ENCODE peak calls at places on chromosomes 3 and 15, in six cellular contexts. One of them, this sample, is unnamed.

GRCh38 chr15:75201609-75202250 is at the start of gene C15orf39:
- DNase-seq in mesendoderm: peak; percentile 72
- DNase-seq in neuronal stem cell: peak; percentile 74
- DNase-seq in IMR-90: peak; percentile 52
- DNase-seq in H1: peak; percentile 89
- DNase-seq in trophoblast cell: peak; percentile 90
- DNase-seq in this sample: peak; percentile 74

GRCh38 chr3:76610150-76610549 is 429.7 kb upstream of the ROBO2 start:
- DNase-seq in mesendoderm: no peak
- DNase-seq in neuronal stem cell: no peak
- DNase-seq in IMR-90: no peak
- DNase-seq in H1: no peak
- DNase-seq in trophoblast cell: no peak
- DNase-seq in this sample: no peak

GRCh38 chr3:70312336-70312735 is at the start of gene MDFIC2:
- DNase-seq in mesendoderm: peak; percentile 10
- DNase-seq in neuronal stem cell: no peak
- DNase-seq in IMR-90: no peak
- DNase-seq in H1: peak; percentile 48
- DNase-seq in trophoblast cell: no peak
- DNase-seq in this sample: no peak

GRCh38 chr3:73448761-73449290 is 175.9 kb downstream of the PDZRN3 start:
- DNase-seq in mesendoderm: no peak
- DNase-seq in neuronal stem cell: no peak
- DNase-seq in IMR-90: no peak
- DNase-seq in H1: no peak
- DNase-seq in trophoblast cell: no peak
- DNase-seq in this sample: no peak

GRCh38 chr3:151721294-151721693 is 12.4 kb upstream of the AADACL2 start:
- DNase-seq in mesendoderm: no peak
- DNase-seq in neuronal stem cell: no peak
- DNase-seq in IMR-90: no peak
- DNase-seq in H1: no peak
- DNase-seq in trophoblast cell: no peak
- DNase-seq in this sample: no peak

GRCh38 chr15:49645937-49646336 is 25.1 kb downstream of the DTWD1 start:
- DNase-seq in mesendoderm: no peak
- DNase-seq in neuronal stem cell: no peak
- DNase-seq in IMR-90: peak; percentile 81
- DNase-seq in H1: no peak
- DNase-seq in trophoblast cell: peak; percentile 36
- DNase-seq in this sample: peak; percentile 35

GRCh38 chr3:124654470-124654845 is 75.8 kb upstream of the UMPS start:
- DNase-seq in mesendoderm: no peak
- DNase-seq in neuronal stem cell: no peak
- DNase-seq in IMR-90: no peak
- DNase-seq in H1: no peak
- DNase-seq in trophoblast cell: no peak
- DNase-seq in this sample: no peak

GRCh38 chr3:188554404-188554803 is 400.4 kb downstream of the LPP start:
- DNase-seq in mesendoderm: no peak
- DNase-seq in neuronal stem cell: no peak
- DNase-seq in IMR-90: peak; percentile 76
- DNase-seq in H1: no peak
- DNase-seq in trophoblast cell: no peak
- DNase-seq in this sample: no peak

GRCh38 chr15:63042879-63043340 is 363 bp downstream of the TPM1 start:
- DNase-seq in mesendoderm: peak; percentile 37
- DNase-seq in neuronal stem cell: no peak
- DNase-seq in IMR-90: no peak
- DNase-seq in H1: no peak
- DNase-seq in trophoblast cell: no peak
- DNase-seq in this sample: no peak

GRCh38 chr3:100189444-100189964 is 71.3 kb upstream of the TBC1D23 start:
- DNase-seq in mesendoderm: no peak
- DNase-seq in neuronal stem cell: no peak
- DNase-seq in IMR-90: no peak
- DNase-seq in H1: no peak
- DNase-seq in trophoblast cell: no peak
- DNase-seq in this sample: no peak

GRCh38 chr3:11600501-11601282 is 43.0 kb downstream of the VGLL4 start:
- DNase-seq in mesendoderm: peak; percentile 99
- DNase-seq in neuronal stem cell: peak; percentile 78
- DNase-seq in IMR-90: peak; percentile 100
- DNase-seq in H1: no peak
- DNase-seq in trophoblast cell: peak; percentile 100
- DNase-seq in this sample: peak; percentile 99

GRCh38 chr3:16415911-16416310 is 97.6 kb downstream of the RFTN1 start:
- DNase-seq in mesendoderm: no peak
- DNase-seq in neuronal stem cell: no peak
- DNase-seq in IMR-90: no peak
- DNase-seq in H1: no peak
- DNase-seq in trophoblast cell: no peak
- DNase-seq in this sample: no peak

GRCh38 chr3:124383051-124383450 is 347.2 kb upstream of the UMPS start:
- DNase-seq in mesendoderm: peak; percentile 67
- DNase-seq in neuronal stem cell: no peak
- DNase-seq in IMR-90: no peak
- DNase-seq in H1: no peak
- DNase-seq in trophoblast cell: peak; percentile 66
- DNase-seq in this sample: peak; percentile 6

GRCh38 chr15:83106994-83107840 is at the start of gene TM6SF1:
- DNase-seq in mesendoderm: peak; percentile 48
- DNase-seq in neuronal stem cell: no peak
- DNase-seq in IMR-90: no peak
- DNase-seq in H1: peak; percentile 63
- DNase-seq in trophoblast cell: peak; percentile 14
- DNase-seq in this sample: no peak

GRCh38 chr3:464255-464654 is 267.7 kb downstream of the CHL1 start:
- DNase-seq in mesendoderm: peak; percentile 13
- DNase-seq in neuronal stem cell: no peak
- DNase-seq in IMR-90: no peak
- DNase-seq in H1: no peak
- DNase-seq in trophoblast cell: no peak
- DNase-seq in this sample: no peak

GRCh38 chr3:17632401-17633100 is 109.9 kb downstream of the TBC1D5 start:
- DNase-seq in mesendoderm: no peak
- DNase-seq in neuronal stem cell: no peak
- DNase-seq in IMR-90: peak; percentile 83
- DNase-seq in H1: no peak
- DNase-seq in trophoblast cell: no peak
- DNase-seq in this sample: peak; percentile 75

GRCh38 chr15:39502048-39502447 is 78.8 kb upstream of the THBS1 start:
- DNase-seq in mesendoderm: no peak
- DNase-seq in neuronal stem cell: no peak
- DNase-seq in IMR-90: no peak
- DNase-seq in H1: no peak
- DNase-seq in trophoblast cell: peak; percentile 65
- DNase-seq in this sample: no peak

GRCh38 chr15:44081223-44082013 is 113.7 kb downstream of the FRMD5 start:
- DNase-seq in mesendoderm: no peak
- DNase-seq in neuronal stem cell: no peak
- DNase-seq in IMR-90: peak; percentile 92
- DNase-seq in H1: no peak
- DNase-seq in trophoblast cell: no peak
- DNase-seq in this sample: no peak

GRCh38 chr15:38169982-38170381 is 82.7 kb upstream of the SPRED1 start:
- DNase-seq in mesendoderm: no peak
- DNase-seq in neuronal stem cell: no peak
- DNase-seq in IMR-90: peak; percentile 16
- DNase-seq in H1: no peak
- DNase-seq in trophoblast cell: no peak
- DNase-seq in this sample: peak; percentile 56

GRCh38 chr3:179071161-179071568 is 444 bp downstream of the ZMAT3 start:
- DNase-seq in mesendoderm: peak; percentile 33
- DNase-seq in neuronal stem cell: no peak
- DNase-seq in IMR-90: peak; percentile 67
- DNase-seq in H1: no peak
- DNase-seq in trophoblast cell: peak; percentile 84
- DNase-seq in this sample: peak; percentile 82

GRCh38 chr3:151169262-151169661 is 33.8 kb downstream of the GPR171 start:
- DNase-seq in mesendoderm: no peak
- DNase-seq in neuronal stem cell: no peak
- DNase-seq in IMR-90: peak; percentile 4
- DNase-seq in H1: no peak
- DNase-seq in trophoblast cell: peak; percentile 68
- DNase-seq in this sample: peak; percentile 13

GRCh38 chr3:128282392-128283196 is 129.3 kb downstream of the EEFSEC start:
- DNase-seq in mesendoderm: no peak
- DNase-seq in neuronal stem cell: no peak
- DNase-seq in IMR-90: peak; percentile 50
- DNase-seq in H1: peak; percentile 54
- DNase-seq in trophoblast cell: no peak
- DNase-seq in this sample: no peak
- H3K4me3 ChIP-seq in mesendoderm: no peak overlapping the region
- H3K4me3 ChIP-seq in neuronal stem cell: no peak overlapping the region
- H3K4me3 ChIP-seq in IMR-90: no peak overlapping the region
- H3K4me3 ChIP-seq in H1: no peak overlapping the region
- H3K4me3 ChIP-seq in trophoblast cell: no peak overlapping the region
- H3K4me3 ChIP-seq in this sample: no peak overlapping the region

GRCh38 chr15:78957416-78958093 is 12.7 kb upstream of the CTSH start:
- DNase-seq in mesendoderm: no peak
- DNase-seq in neuronal stem cell: no peak
- DNase-seq in IMR-90: no peak
- DNase-seq in H1: no peak
- DNase-seq in trophoblast cell: no peak
- DNase-seq in this sample: no peak
- H4K8ac ChIP-seq in mesendoderm: no peak overlapping the region
- H4K8ac ChIP-seq in neuronal stem cell: no peak overlapping the region
- H4K8ac ChIP-seq in IMR-90: no peak overlapping the region
- H4K8ac ChIP-seq in H1: no peak overlapping the region
- H4K8ac ChIP-seq in trophoblast cell: no peak overlapping the region
- H4K8ac ChIP-seq in this sample: no peak overlapping the region

DNA sequence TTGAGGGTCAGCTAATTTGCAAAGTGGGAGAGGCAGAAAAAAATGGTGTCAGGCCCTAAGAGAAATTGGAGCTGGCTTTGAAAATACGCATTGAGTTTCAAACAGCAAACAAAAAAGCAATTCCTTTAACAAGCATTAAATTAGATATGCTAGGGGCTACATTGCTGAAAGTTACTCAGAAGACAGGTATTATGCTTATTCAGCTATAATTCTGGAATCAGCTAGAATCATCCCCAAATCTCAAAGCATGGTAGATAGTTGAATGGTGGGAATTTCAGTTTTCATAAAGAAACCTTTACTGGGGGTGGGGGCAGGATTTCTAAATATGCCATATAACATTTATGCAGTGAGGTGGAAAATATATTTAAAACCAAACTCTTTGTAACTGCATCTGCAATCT is 50.5 kb downstream of the BHLHE40 start:
- DNase-seq in mesendoderm: no peak
- DNase-seq in neuronal stem cell: no peak
- DNase-seq in IMR-90: no peak
- DNase-seq in H1: no peak
- DNase-seq in trophoblast cell: no peak
- DNase-seq in this sample: no peak
- H3K79me1 ChIP-seq in mesendoderm: no peaks in the 10 kb centered on the region
- H3K79me1 ChIP-seq in neuronal stem cell: no peaks in the 10 kb centered on the region
- H3K79me1 ChIP-seq in IMR-90: no peaks in the 10 kb centered on the region
- H3K79me1 ChIP-seq in H1: no peaks in the 10 kb centered on the region
- H3K79me1 ChIP-seq in trophoblast cell: peaks cover 31% of the 10 kb centered on the region
- H3K79me1 ChIP-seq in this sample: no peaks in the 10 kb centered on the region

GRCh38 chr15:58520464-58520863 is 88.7 kb downstream of the LIPC start:
- DNase-seq in mesendoderm: no peak
- DNase-seq in neuronal stem cell: no peak
- DNase-seq in IMR-90: no peak
- DNase-seq in H1: no peak
- DNase-seq in trophoblast cell: no peak
- DNase-seq in this sample: no peak
- H3K4me3 ChIP-seq in mesendoderm: no peak overlapping the region
- H3K4me3 ChIP-seq in neuronal stem cell: no peak overlapping the region
- H3K4me3 ChIP-seq in IMR-90: no peak overlapping the region
- H3K4me3 ChIP-seq in H1: no peak overlapping the region
- H3K4me3 ChIP-seq in trophoblast cell: no peak overlapping the region
- H3K4me3 ChIP-seq in this sample: no peak overlapping the region

GRCh38 chr3:107431298-107432012 is 54.2 kb downstream of the CCDC54 start:
- DNase-seq in mesendoderm: peak; percentile 96
- DNase-seq in neuronal stem cell: peak; percentile 43
- DNase-seq in IMR-90: peak; percentile 50
- DNase-seq in H1: peak; percentile 83
- DNase-seq in trophoblast cell: peak; percentile 54
- DNase-seq in this sample: peak; percentile 80
- H4K8ac ChIP-seq in mesendoderm: peak overlapping the region; percentile 87
- H4K8ac ChIP-seq in neuronal stem cell: peak overlapping the region; percentile 25
- H4K8ac ChIP-seq in IMR-90: peak overlapping the region; percentile 77
- H4K8ac ChIP-seq in H1: peak overlapping the region; percentile 98
- H4K8ac ChIP-seq in trophoblast cell: peak overlapping the region; percentile 99
- H4K8ac ChIP-seq in this sample: peak overlapping the region; percentile 83

GRCh38 chr15:60392986-60393811 is 4.6 kb downstream of the ANXA2 start:
- DNase-seq in mesendoderm: peak; percentile 75
- DNase-seq in neuronal stem cell: no peak
- DNase-seq in IMR-90: peak; percentile 98
- DNase-seq in H1: no peak
- DNase-seq in trophoblast cell: peak; percentile 76
- DNase-seq in this sample: peak; percentile 98
- H3K79me1 ChIP-seq in mesendoderm: peaks cover 38% of the 10 kb centered on the region
- H3K79me1 ChIP-seq in neuronal stem cell: no peaks in the 10 kb centered on the region
- H3K79me1 ChIP-seq in IMR-90: peaks cover 4% of the 10 kb centered on the region
- H3K79me1 ChIP-seq in H1: peaks cover 9% of the 10 kb centered on the region
- H3K79me1 ChIP-seq in trophoblast cell: peaks cover 32% of the 10 kb centered on the region
- H3K79me1 ChIP-seq in this sample: no peaks in the 10 kb centered on the region

DNA sequence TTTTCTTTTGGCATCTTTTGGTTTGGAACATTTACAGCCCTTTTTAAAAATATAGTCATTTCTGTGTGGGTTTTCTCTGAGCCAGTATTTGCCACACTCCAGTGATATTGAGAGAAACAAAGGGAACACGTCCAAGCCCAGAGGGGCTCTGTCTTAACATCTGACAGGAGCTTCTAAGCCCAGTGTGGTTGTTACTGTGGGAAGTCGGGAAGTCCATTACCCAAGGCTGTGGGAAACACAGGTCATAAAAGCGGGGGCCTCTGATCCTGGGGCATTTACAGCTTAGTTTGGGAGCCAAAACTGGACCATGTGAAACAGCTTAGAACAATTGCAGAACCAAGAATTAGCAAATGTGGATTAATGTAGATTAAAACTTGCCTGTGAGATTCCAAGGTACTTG is 123.0 kb downstream of the PTPRG start:
- DNase-seq in mesendoderm: no peak
- DNase-seq in neuronal stem cell: no peak
- DNase-seq in IMR-90: no peak
- DNase-seq in H1: no peak
- DNase-seq in trophoblast cell: no peak
- DNase-seq in this sample: no peak
- H3K4me3 ChIP-seq in mesendoderm: no peak overlapping the region
- H3K4me3 ChIP-seq in neuronal stem cell: no peak overlapping the region
- H3K4me3 ChIP-seq in IMR-90: no peak overlapping the region
- H3K4me3 ChIP-seq in H1: no peak overlapping the region
- H3K4me3 ChIP-seq in trophoblast cell: no peak overlapping the region
- H3K4me3 ChIP-seq in this sample: no peak overlapping the region

This sample was measured in mesenchymal stem cell.